ENCODE peak calls at places on chromosome 12, in four cellular contexts. I is H4, T is GM23248, Z is NCI-H1092 treated with DMSO at 0.1 percent for 48 hours. A is an unnamed sample.

GRCh38 chr12:131013118-131013517 is 59.4 kb downstream of the ADGRD1 start:
- DNase-seq in I (no peak), T (no peak), Z (no peak), A (no peak)

GRCh38 chr12:98955284-98955683 is 310.2 kb downstream of the APAF1 start:
- DNase-seq in Z (no peak), I (peak), T (peak), A (no peak)

GRCh38 chr12:79174656-79175055 is 310.1 kb downstream of the SYT1 start:
- DNase-seq in Z (no peak), T (peak), I (peak), A (no peak)

GRCh38 chr12:48615681-48616080 is 45.8 kb upstream of the LALBA start:
- DNase-seq in T (peak), Z (no peak), I (peak), A (no peak)

GRCh38 chr12:57632369-57632897 is 568 bp downstream of the B4GALNT1 start:
- DNase-seq in I (no peak), T (peak), Z (peak), A (no peak)

GRCh38 chr12:60279224-60279623 is 683.4 kb downstream of the SLC16A7 start:
- DNase-seq in Z (no peak), T (peak), I (peak), A (no peak)

GRCh38 chr12:5033883-5034282 is 9.8 kb upstream of the KCNA5 start:
- DNase-seq in T (no peak), I (no peak), Z (no peak), A (no peak)

GRCh38 chr12:69908208-69908607 is 83.2 kb downstream of the MYRFL start:
- DNase-seq in I (no peak), Z (no peak), T (peak), A (no peak)

GRCh38 chr12:70317781-70318180 is 48.3 kb upstream of the KCNMB4 start:
- DNase-seq in I (no peak), Z (no peak), T (no peak), A (no peak)

A was measured in HTR-8/SVneo.